ENCODE peak calls at places on chromosomes 16 and 17, in five cellular contexts. A, V, T, L and M are unnamed samples.
A peak's percentile ranks its signal among the peaks of the same experiment; 100 is the strongest.

GRCh38 chr16:26729917-26730541 is 336.7 kb upstream of the C16orf82 start:
- DNase-seq in A (no peak), V (no peak), T (no peak), L (no peak), M (no peak)

GRCh38 chr17:66169839-66170238 is 22.1 kb downstream of the CEP112 start:
- DNase-seq in A (no peak), V (no peak), T (no peak), L (no peak), M (no peak)

GRCh38 chr16:88790312-88791150 is 5.5 kb upstream of the PIEZO1 start:
- DNase-seq in A (no peak), V (peak; percentile 61), T (no peak), L (no peak), M (no peak)

GRCh38 chr17:4956493-4957061 is 5.7 kb downstream of the ENO3 start:
- DNase-seq in A (no peak), V (no peak), T (no peak), L (peak; percentile 75), M (no peak)

GRCh38 chr16:25210758-25211157 is 6.0 kb upstream of the AQP8 start:
- DNase-seq in A (no peak), V (no peak), T (no peak), L (no peak), M (peak; percentile 14)

GRCh38 chr17:11363575-11363974 is 122.6 kb downstream of the SHISA6 start:
- DNase-seq in A (no peak), V (no peak), T (no peak), L (no peak), M (no peak)

GRCh38 chr16:12340151-12340733 is 363.7 kb downstream of the SNX29 start:
- DNase-seq in A (no peak), V (no peak), T (no peak), L (no peak), M (no peak)

GRCh38 chr17:63535640-63536039 is 12.5 kb downstream of the KCNH6 start:
- DNase-seq in A (no peak), V (no peak), T (no peak), L (no peak), M (no peak)

GRCh38 chr17:67754001-67754400 is 36.3 kb downstream of the NOL11 start:
- DNase-seq in A (no peak), V (no peak), T (no peak), L (no peak), M (no peak)

GRCh38 chr17:27009087-27009486 is 284.8 kb upstream of the WSB1 start:
- DNase-seq in A (no peak), V (no peak), T (no peak), L (no peak), M (no peak)

GRCh38 chr16:49866533-49867155 is 10.7 kb upstream of the ZNF423 start:
- DNase-seq in A (no peak), V (no peak), T (no peak), L (no peak), M (no peak)

GRCh38 chr16:3762080-3762750 is 44.9 kb upstream of the TRAP1 start:
- DNase-seq in A (no peak), V (no peak), T (no peak), L (no peak), M (no peak)

GRCh38 chr17:73371285-73371684 is 59.5 kb upstream of the CDC42EP4 start:
- DNase-seq in A (no peak), V (no peak), T (peak; percentile 78), L (no peak), M (peak; percentile 71)

GRCh38 chr16:3574195-3574594 is 3.0 kb downstream of the NLRC3 start:
- DNase-seq in A (no peak), V (no peak), T (no peak), L (no peak), M (no peak)

GRCh38 chr17:9790889-9791876 is at the start of gene DHRS7C:
- DNase-seq in A (no peak), V (no peak), T (no peak), L (no peak), M (no peak)

GRCh38 chr16:85988306-85988705 is 89.3 kb downstream of the IRF8 start:
- DNase-seq in A (no peak), V (peak; percentile 54), T (no peak), L (no peak), M (no peak)

GRCh38 chr17:5618511-5618910 is 34.2 kb upstream of the NLRP1 start:
- DNase-seq in A (no peak), V (no peak), T (no peak), L (no peak), M (no peak)

GRCh38 chr16:62033065-62033464 is 3.2 kb downstream of the CDH8 start:
- DNase-seq in A (no peak), V (no peak), T (no peak), L (no peak), M (no peak)

GRCh38 chr17:70636517-70637133 is 467.3 kb downstream of the KCNJ2 start:
- DNase-seq in A (no peak), V (no peak), T (peak; percentile 2), L (no peak), M (peak; percentile 2)

GRCh38 chr16:57143125-57143965 is 42.5 kb downstream of the PSME3IP1 start:
- DNase-seq in A (no peak), V (no peak), T (no peak), L (no peak), M (no peak)

GRCh38 chr17:50198026-50198669 is 3.3 kb downstream of the COL1A1 start:
- DNase-seq in A (peak; percentile 57), V (no peak), T (no peak), L (peak; percentile 18), M (no peak)

GRCh38 chr16:22184615-22184968 is 21.5 kb upstream of the EEF2K start:
- DNase-seq in A (no peak), V (no peak), T (no peak), L (peak; percentile 13), M (no peak)

DNA sequence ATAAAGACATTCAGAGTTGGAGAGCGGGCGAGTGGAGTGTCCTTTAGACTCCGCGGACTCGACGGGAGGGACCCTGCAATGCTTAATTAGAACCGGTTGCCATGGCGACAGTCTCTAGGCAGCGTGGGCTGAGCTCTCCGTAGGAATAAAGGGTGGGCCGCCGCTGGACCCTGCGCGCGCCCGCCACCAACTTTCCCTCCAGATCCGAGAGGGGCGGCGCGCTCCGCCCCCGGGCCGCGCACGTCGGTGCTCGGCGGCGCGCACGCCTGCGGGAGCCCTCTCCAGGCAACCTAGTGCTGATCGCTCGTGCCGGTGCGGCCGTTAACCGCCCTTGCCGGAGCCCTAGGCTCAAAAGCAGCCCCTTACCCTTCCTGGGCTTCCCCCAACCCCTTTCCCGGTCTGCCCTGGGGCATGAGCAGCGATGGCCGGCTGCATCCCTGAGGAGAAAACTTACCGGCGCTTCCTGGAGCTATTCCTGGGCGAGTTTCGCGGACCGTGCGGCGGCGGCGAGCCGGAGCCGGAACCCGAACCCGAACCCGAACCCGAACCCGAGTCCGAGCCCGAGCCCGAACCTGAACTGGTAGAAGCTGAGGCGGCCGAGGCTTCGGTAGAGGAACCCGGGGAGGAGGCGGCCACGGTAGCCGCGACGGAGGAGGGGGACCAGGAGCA is at the start of gene PPM1E:
- DNase-seq in A (peak; percentile 28), V (peak; percentile 85), T (no peak), L (peak; percentile 66), M (no peak)
- TF ChIP-seq CTCF in A (no peak), V (no peak), T (no peak), L (no peak), M (no peak)

GRCh38 chr16:67393111-67393789 is at the start of gene TPPP3:
- DNase-seq in A (peak; percentile 87), V (no peak), T (no peak), L (peak; percentile 94), M (no peak)
- H3K4me3 ChIP-seq in A (peak within 1 kb of the TSS; percentile 34), V (no peak within 1 kb of the TSS), T (peak within 1 kb of the TSS; percentile 42), L (peak within 1 kb of the TSS; percentile 31), M (peak within 1 kb of the TSS; percentile 33)

GRCh38 chr17:82348866-82349265 is 10.2 kb upstream of the TEX19 start:
- DNase-seq in A (no peak), V (no peak), T (no peak), L (no peak), M (no peak)
- TF ChIP-seq CTCF in A (no peak), V (no peak), T (no peak), L (no peak), M (no peak)

DNA sequence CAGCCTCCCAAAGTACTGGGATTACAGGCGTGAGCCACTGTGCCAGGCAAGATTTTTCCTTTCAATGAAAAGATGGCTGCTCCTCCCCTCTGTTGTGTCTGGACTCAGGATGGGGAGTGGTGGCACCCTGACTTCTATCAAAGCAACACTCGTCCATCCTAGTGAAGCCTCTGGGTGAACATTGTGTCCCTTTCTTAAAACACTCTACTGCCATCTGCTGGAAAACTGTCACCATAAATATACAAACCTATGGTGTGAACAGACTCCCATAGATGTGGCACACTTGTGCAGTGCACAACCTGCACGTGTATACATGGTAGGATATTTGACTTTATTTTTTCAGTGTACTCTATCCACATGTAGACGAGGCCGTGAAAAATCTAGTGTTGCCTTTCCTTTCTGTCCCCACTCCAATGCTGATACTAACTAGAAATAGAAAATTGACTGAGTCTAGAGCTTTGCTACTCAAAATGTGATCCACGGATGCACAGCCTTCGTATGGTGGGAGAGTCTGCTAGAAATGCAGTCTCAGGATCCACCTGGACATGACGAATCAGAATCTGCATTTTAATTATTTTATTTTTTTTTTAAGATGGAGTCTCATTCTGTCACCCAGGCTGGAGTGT is 55.9 kb upstream of the PLCG2 start:
- DNase-seq in A (peak; percentile 50), V (peak; percentile 58), T (peak; percentile 50), L (no peak), M (peak; percentile 53)
- H3K4me3 ChIP-seq in A (no peak overlapping the region), V (no peak overlapping the region), T (no peak overlapping the region), L (no peak overlapping the region), M (no peak overlapping the region)

DNA sequence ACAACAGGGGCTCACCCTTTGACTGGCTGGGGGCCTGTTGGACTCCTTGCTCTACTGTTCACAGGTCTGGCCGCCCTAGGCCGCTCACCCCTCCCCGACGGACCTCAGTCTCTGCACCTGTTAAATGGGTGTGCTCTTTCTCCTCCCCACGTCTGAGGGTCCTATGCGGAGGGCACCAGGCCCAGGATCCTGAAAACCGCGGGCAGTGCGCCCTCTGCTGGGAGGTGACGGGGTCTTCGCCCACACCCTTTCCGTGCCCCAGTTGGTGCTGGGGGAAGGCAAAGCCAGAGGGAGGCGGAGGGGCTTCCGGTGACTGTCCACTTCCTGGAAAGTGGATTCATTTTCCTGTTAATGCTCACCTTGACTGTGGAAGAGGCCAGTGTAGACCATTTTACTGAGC is 1010.9 kb downstream of the KCNJ18 start:
- DNase-seq in A (no peak), V (no peak), T (no peak), L (no peak), M (no peak)
- TF ChIP-seq CTCF in A (no peak), V (peak; percentile 24), T (no peak), L (no peak), M (peak; percentile 20)

GRCh38 chr17:48565024-48565558 is 13.1 kb downstream of the HOXB4 start:
- DNase-seq in A (no peak), V (no peak), T (no peak), L (no peak), M (no peak)
- H3K4me3 ChIP-seq in A (no peak overlapping the region), V (no peak overlapping the region), T (peak overlapping the region; percentile 54), L (no peak overlapping the region), M (no peak overlapping the region)

GRCh38 chr16:23943604-23944003 is 107.8 kb downstream of the PRKCB start:
- DNase-seq in A (no peak), V (no peak), T (no peak), L (no peak), M (no peak)
- TF ChIP-seq CTCF in A (no peak), V (no peak), T (no peak), L (no peak), M (no peak)